ENCODE peak calls at places on chromosomes 12 and 14, in six cellular contexts. Q, U, B, P, N and F are unnamed samples.

GRCh38 chr12:911191-911826 is 38.2 kb downstream of the RAD52 start:
- DNase-seq in N (no peak), P (no peak), U (no peak), Q (no peak), B (no peak), F (no peak)

GRCh38 chr12:53343978-53344377 is 7.8 kb upstream of the SP7 start:
- DNase-seq in P (no peak), B (no peak), U (no peak), N (no peak), Q (no peak), F (no peak)

GRCh38 chr12:53989227-53990113 is 4.5 kb downstream of the HOXC10 start:
- DNase-seq in U (no peak), P (peak), B (peak), N (no peak), Q (peak), F (no peak)

GRCh38 chr14:24094839-24095195 is 706 bp downstream of the PCK2 start:
- DNase-seq in B (no peak), U (no peak), P (peak), N (no peak), Q (no peak), F (no peak)

GRCh38 chr14:93009471-93010117 is 86.6 kb downstream of the CHGA start:
- DNase-seq in Q (peak), U (peak), N (peak), B (peak), P (no peak), F (no peak)

GRCh38 chr14:64170190-64170589 is 124.0 kb downstream of the ESR2 start:
- DNase-seq in Q (no peak), N (no peak), U (no peak), B (no peak), P (no peak), F (no peak)

GRCh38 chr12:16881986-16882385 is 276.0 kb upstream of the LMO3 start:
- DNase-seq in N (no peak), P (no peak), U (no peak), Q (no peak), B (no peak), F (no peak)

GRCh38 chr14:48384786-48385185 is 709.4 kb upstream of the MDGA2 start:
- DNase-seq in U (no peak), P (no peak), B (no peak), N (no peak), Q (no peak), F (no peak)

GRCh38 chr14:75566321-75566720 is 12.1 kb upstream of the FLVCR2 start:
- DNase-seq in U (no peak), B (no peak), N (no peak), P (no peak), Q (no peak), F (no peak)

GRCh38 chr14:60867503-60868172 is 113.2 kb downstream of the TRMT5 start:
- DNase-seq in N (no peak), P (no peak), Q (no peak), U (no peak), B (no peak), F (no peak)

GRCh38 chr12:43148711-43149110 is 403.3 kb downstream of the ADAMTS20 start:
- DNase-seq in N (no peak), U (no peak), P (no peak), B (no peak), Q (no peak), F (no peak)

GRCh38 chr12:49872781-49873181 is 29.9 kb upstream of the BCDIN3D start:
- DNase-seq in P (no peak), U (no peak), B (no peak), N (no peak), Q (no peak), F (no peak)

GRCh38 chr12:53046655-53047220 is 3.1 kb upstream of the TNS2 start:
- DNase-seq in B (peak), P (peak), Q (peak), U (peak), N (peak), F (no peak)

GRCh38 chr14:104935026-104935650 is 10.5 kb downstream of the PLD4 start:
- DNase-seq in N (peak), Q (peak), U (peak), B (no peak), P (no peak), F (no peak)

GRCh38 chr12:42686514-42687172 is 97.1 kb upstream of the PRICKLE1 start:
- DNase-seq in N (no peak), Q (no peak), P (no peak), B (no peak), U (no peak), F (no peak)

GRCh38 chr12:116790066-116790465 is 52.0 kb downstream of the RNFT2 start:
- DNase-seq in U (no peak), Q (no peak), B (no peak), N (no peak), P (no peak), F (no peak)

GRCh38 chr12:94560416-94561221 is 89.7 kb downstream of the TMCC3 start:
- DNase-seq in N (peak), P (peak), B (no peak), Q (peak), U (no peak), F (no peak)

GRCh38 chr14:104350463-104351185 is 212.2 kb downstream of the KIF26A start:
- DNase-seq in U (no peak), B (no peak), N (peak), Q (no peak), P (no peak), F (no peak)

DNA sequence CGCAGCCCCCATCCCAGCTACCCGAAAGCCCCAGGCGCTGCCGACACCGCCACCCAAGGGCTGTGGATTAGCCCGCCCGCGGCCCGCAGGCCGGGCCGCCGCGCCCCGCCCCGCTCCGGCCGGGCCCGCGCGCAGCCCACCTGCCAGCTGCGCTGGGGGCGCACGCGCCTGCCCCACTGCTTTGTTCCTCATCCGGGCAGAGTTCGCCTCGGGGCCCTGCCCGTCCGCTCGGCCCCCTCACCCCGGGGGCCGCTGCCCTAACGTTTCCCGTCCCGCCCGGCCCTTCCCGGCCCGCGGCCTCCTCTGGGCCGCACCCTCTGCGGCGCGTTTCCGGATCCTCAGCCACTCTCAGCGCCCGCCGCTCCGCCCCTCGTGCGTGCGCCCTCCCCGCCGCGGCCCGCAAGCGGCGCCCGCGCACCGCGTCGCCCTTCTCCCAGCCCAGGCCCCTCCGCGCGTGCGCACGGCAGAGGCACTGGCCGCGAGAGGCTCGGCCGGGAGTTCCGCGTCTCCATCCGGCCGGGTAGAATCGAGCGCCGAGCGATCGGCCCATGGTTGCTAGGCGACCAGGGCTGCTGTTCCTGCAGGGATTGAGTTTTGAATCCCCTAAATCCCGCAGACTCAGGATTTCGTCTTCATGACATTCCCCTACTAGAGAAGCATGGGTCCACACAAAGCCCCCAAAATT is at the start of gene PRDM4:
- DNase-seq in P (peak), U (peak), B (peak), N (peak), Q (peak), F (peak)
- TF ChIP-seq CTCF in P (peak), U (peak), B (peak), N (peak), Q (no peak), F (peak)

GRCh38 chr12:125685885-125686284 is 620.6 kb downstream of the AACS start:
- DNase-seq in N (no peak), U (no peak), B (no peak), P (no peak), Q (no peak), F (no peak)

GRCh38 chr12:125687403-125687802 is 622.2 kb downstream of the AACS start:
- DNase-seq in Q (no peak), N (no peak), U (no peak), B (no peak), P (no peak), F (no peak)

GRCh38 chr12:125684968-125685790 is 619.9 kb downstream of the AACS start:
- DNase-seq in P (no peak), U (no peak), Q (no peak), B (no peak), N (no peak), F (no peak)

GRCh38 chr12:125687820-125688219 is 622.6 kb downstream of the AACS start:
- DNase-seq in P (no peak), B (no peak), Q (no peak), U (no peak), N (no peak), F (no peak)

DNA sequence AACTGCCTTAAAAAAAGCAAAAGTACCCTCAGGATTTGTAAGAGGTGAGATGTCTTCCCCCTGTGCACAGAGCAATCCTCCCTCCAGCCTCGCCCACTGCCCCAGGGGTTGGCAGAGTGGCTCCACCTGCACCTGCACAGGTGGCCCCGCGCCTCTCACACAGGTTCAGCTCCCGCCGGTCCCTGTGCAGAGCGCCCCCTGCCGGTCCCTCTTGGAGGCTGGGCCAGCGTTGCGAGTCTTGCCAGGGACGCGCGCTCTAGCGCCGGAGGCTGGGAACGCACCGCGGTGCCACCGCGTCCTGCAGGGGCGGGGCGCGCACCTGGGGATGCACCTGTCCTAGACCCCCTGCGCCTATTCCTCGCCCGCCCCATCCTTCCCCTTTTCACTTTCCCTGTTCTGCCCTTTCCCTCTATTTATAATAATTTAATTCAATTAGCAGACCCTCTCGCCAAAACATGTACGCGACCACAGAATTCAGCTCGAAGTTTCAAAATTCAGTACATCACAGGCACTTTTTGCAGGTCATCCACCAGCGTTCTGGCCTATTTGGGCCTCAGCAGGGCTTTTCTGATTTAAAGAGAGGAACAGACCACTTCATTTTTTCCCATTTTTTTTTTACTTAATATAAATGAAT is 618.6 kb downstream of the AACS start:
- DNase-seq in P (peak), U (no peak), Q (peak), B (peak), N (peak), F (peak)
- TF ChIP-seq CTCF in P (peak), U (peak), Q (peak), B (peak), N (peak), F (peak)

DNA sequence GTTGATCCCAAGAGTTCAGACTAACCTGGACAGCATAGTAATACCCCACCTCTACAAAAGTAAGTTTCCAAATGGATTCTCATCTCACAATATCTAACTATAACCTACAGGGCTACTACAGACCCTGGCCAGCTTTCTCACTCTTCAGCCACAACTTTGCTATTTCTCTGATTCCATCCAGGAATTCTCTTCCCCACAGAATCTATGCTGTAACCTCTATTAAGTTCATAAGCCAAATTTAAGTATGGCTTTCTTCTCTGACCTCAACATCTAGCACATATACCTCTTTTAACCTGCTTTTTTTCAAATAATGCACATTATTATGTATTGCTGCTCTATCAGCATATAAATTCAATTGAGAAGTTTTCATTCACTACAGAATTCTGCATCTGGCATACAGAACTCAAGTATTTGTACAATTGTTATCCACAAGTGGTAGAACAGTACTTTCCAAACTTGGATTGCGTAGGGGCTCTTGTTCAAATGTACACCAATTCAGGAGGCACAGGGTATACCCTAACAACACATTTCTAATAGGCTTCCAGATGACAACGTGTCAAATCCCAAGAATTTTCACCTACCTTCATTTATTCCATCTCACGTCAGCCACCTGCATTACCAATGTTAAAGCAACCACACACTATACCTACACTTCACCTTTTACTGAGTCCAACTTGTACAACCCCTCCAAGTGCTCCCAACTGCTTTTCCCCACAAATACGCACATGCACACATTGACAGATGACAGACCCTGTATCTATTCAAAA is 3.8 kb downstream of the RPS29 start:
- DNase-seq in P (no peak), Q (no peak), N (no peak), B (no peak), U (no peak), F (no peak)
- TF ChIP-seq CTCF in P (no peak), Q (no peak), N (no peak), B (no peak), U (no peak), F (no peak)

GRCh38 chr12:83939718-83940117 is 972.9 kb downstream of the SLC6A15 start:
- DNase-seq in P (no peak), B (no peak), U (no peak), N (no peak), Q (no peak), F (no peak)
- TF ChIP-seq CTCF in P (no peak), B (no peak), U (no peak), N (no peak), Q (no peak), F (no peak)

DNA sequence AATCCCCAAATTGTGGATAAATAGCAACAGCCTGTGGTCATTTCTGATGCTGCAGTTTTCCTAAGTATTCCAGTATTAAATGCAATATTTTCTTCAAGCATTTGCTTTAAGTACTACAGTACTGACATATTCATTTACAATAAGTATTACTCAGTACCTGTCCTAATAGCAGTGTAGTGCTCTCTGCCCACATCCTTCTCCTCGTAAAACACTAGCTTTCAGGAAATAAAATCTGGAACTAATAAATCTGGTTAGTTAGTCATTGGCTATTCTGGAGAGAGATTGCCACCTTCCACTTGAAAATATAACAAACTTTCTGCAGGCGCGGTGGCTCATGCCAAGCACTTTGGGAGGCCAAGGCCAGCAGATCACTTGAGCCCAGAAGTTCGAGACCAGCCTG is 441.5 kb downstream of the PRKD1 start:
- DNase-seq in B (no peak), P (no peak), Q (no peak), U (no peak), N (no peak), F (no peak)
- TF ChIP-seq CTCF in B (no peak), P (no peak), Q (no peak), U (no peak), N (no peak), F (no peak)

GRCh38 chr12:132459270-132459669 is 30.7 kb upstream of the FBRSL1 start:
- DNase-seq in Q (no peak), U (no peak), B (no peak), P (no peak), N (no peak), F (no peak)

GRCh38 chr12:132458441-132459225 is 31.3 kb upstream of the FBRSL1 start:
- DNase-seq in Q (no peak), B (no peak), N (no peak), U (no peak), P (no peak), F (no peak)

GRCh38 chr12:132462778-132463177 is 27.2 kb upstream of the FBRSL1 start:
- DNase-seq in U (no peak), Q (no peak), P (no peak), B (no peak), N (no peak), F (no peak)

GRCh38 chr12:132461526-132461925 is 28.4 kb upstream of the FBRSL1 start:
- DNase-seq in U (no peak), N (no peak), P (no peak), Q (no peak), B (no peak), F (no peak)

DNA sequence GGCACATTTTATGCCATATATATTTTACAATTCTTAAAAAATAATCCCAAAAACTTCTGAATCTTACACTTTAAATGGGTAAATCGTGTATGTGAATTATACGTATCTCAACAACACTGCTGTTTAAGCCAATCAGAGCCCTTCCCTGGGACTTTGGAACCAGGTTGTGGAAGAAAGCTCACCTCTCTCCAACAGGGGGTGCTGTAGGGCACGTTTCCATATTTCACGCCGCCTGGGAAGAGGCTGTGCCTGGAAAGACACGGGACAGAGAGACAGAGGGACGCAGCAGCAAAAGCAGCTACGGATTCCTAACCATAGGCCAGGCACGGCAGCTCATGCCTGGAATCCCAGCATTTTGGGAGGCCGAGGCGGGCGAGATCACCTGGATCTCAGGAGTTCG is 29.4 kb upstream of the FBRSL1 start:
- DNase-seq in P (no peak), U (no peak), B (peak), N (no peak), Q (no peak), F (no peak)
- TF ChIP-seq CTCF in P (peak), U (no peak), B (peak), N (no peak), Q (peak), F (peak)

DNA sequence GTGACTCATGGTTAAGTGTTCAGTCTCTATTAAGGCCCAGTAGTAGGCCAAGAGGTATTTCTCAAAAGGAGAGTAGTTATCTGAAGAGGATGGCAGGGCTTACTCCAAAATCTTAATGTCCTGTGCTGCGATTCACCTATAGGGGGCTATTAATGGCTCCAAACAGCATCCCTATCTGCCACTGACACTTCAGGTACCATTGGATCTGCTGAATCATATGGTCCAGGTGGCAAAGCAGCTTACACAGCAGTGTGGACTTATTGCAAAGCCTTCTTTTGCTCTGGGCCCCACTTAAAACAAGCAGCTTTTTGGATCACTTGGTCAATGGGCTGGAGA is 60.8 kb upstream of the ATP2B1 start:
- DNase-seq in B (peak), U (no peak), N (no peak), P (no peak), Q (no peak), F (no peak)
- TF ChIP-seq CTCF in B (peak), U (no peak), N (no peak), P (no peak), Q (no peak), F (no peak)

GRCh38 chr12:121669525-121669908 is at the start of gene MORN3:
- DNase-seq in Q (no peak), B (no peak), N (no peak), U (no peak), P (no peak), F (no peak)

GRCh38 chr12:121663610-121663929 is 5.9 kb downstream of the MORN3 start:
- DNase-seq in U (no peak), Q (no peak), P (no peak), N (no peak), B (no peak), F (no peak)

GRCh38 chr12:121673013-121673441 is 3.6 kb upstream of the MORN3 start:
- DNase-seq in N (no peak), U (no peak), B (peak), Q (peak), P (no peak), F (no peak)

DNA sequence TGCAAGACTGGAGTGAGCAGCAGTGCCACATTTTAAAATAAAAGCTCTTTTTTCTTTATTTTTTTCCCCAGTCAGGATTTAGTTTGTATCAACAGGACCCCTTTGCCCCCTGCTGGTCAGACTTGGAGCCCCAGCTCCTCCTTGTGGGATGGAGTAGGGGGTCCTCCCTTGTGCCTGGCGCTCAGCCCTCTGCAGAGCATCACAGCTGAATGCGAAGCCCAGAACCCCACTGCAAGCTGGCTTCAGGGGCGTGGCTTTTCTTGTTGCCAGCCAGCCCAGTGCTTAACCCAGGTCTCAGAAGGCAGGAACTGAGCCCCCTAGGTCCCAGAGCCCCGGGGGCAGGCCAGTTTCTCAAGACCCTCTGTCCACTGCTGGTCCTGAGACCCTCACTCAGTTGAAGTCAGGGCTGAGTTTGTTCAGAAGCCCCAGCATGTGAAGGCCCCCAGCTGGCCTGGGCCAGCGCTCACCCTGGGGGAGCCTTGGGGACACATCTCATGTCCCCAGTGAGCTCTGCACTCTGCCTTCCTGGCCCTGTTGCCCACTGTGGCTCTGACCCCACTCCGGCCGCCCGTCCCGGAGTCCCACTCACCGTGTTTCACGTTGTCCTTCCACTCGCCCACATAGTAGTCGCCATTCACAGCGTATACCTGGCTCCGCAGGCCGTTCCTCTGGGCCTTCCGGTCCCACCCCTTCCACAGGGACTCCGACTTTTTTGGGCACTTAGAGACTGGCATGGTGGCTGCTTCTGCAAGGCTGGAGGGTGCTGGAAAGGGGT is 517 bp downstream of the MORN3 start:
- DNase-seq in N (no peak), Q (peak), B (peak), U (no peak), P (peak), F (peak)
- TF ChIP-seq CTCF in N (peak), Q (peak), B (peak), U (peak), P (peak), F (peak)

GRCh38 chr12:57462307-57463253 is 3.0 kb downstream of the GLI1 start:
- DNase-seq in B (peak), Q (peak), P (peak), N (peak), U (peak), F (peak)
- TF ChIP-seq CTCF in B (peak), Q (peak), P (peak), N (peak), U (peak), F (peak)